ENCODE peak calls at places on chromosome 17, in six cellular contexts. G is Panc1; K is CD8-positive, alpha-beta memory T cell; T is prostate gland; A is thoracic aorta; B is OCI-LY7. P is an unnamed sample.

GRCh38 chr17:31511583-31511982 is 120.1 kb downstream of the RAB11FIP4 start:
- DNase-seq in A (no peak), T (no peak), K (no peak), B (no peak), G (no peak), P (no peak)

GRCh38 chr17:61816538-61816937 is 46.8 kb downstream of the BRIP1 start:
- DNase-seq in A (no peak), B (peak; percentile 22), T (no peak), K (no peak), G (no peak), P (no peak)

GRCh38 chr17:6461792-6462524 is 17.7 kb downstream of the PIMREG start:
- DNase-seq in T (no peak), G (no peak), A (no peak), K (no peak), B (no peak), P (no peak)

GRCh38 chr17:12554251-12554650 is 111.4 kb upstream of the MYOCD start:
- DNase-seq in T (no peak), B (no peak), G (no peak), K (no peak), A (no peak), P (no peak)

GRCh38 chr17:74444406-74444805 is 12.5 kb downstream of the GPRC5C start:
- DNase-seq in G (no peak), K (no peak), A (no peak), B (no peak), T (no peak), P (no peak)

GRCh38 chr17:4920351-4921048 is 11.6 kb upstream of the GP1BA start:
- DNase-seq in T (no peak), G (no peak), A (no peak), K (no peak), B (no peak), P (no peak)

GRCh38 chr17:18326572-18326971 is 11.5 kb downstream of the SMCR8 start:
- DNase-seq in A (no peak), B (no peak), K (no peak), G (no peak), T (no peak), P (peak; percentile 5)

GRCh38 chr17:29107933-29108805 is 65.2 kb downstream of the PIPOX start:
- DNase-seq in B (no peak), A (no peak), K (no peak), G (no peak), T (no peak), P (peak; percentile 93)

GRCh38 chr17:35053204-35053603 is 10.3 kb downstream of the RFFL start:
- DNase-seq in A (no peak), T (no peak), G (no peak), K (no peak), B (no peak), P (no peak)

GRCh38 chr17:47281246-47281645 is 27.6 kb downstream of the ITGB3 start:
- DNase-seq in A (no peak), T (no peak), K (no peak), G (no peak), B (no peak), P (no peak)

GRCh38 chr17:64061157-64061898 is 40.9 kb upstream of the ICAM2 start:
- DNase-seq in A (no peak), G (no peak), T (no peak), B (no peak), K (no peak), P (peak; percentile 72)

GRCh38 chr17:79294459-79295071 is 219.9 kb downstream of the ENGASE start:
- DNase-seq in G (no peak), B (peak; percentile 31), K (peak; percentile 12), T (peak; percentile 35), A (no peak), P (peak; percentile 35)

GRCh38 chr17:44384281-44384822 is 5.1 kb downstream of the ITGA2B start:
- DNase-seq in K (no peak), T (no peak), G (no peak), B (no peak), A (no peak), P (no peak)

GRCh38 chr17:50807014-50807413 is 28.4 kb upstream of the WFIKKN2 start:
- DNase-seq in T (no peak), G (no peak), A (no peak), K (no peak), B (no peak), P (no peak)

GRCh38 chr17:64410750-64411490 is 20.3 kb upstream of the PECAM1 start:
- DNase-seq in A (no peak), K (no peak), B (no peak), T (no peak), G (no peak), P (peak; percentile 41)

GRCh38 chr17:58710948-58711552 is 18.6 kb downstream of the RAD51C start:
- DNase-seq in A (no peak), T (peak; percentile 44), G (peak; percentile 15), B (peak; percentile 70), K (no peak), P (no peak)

GRCh38 chr17:82858376-82859126 is 18.7 kb upstream of the ZNF750 start:
- DNase-seq in B (no peak), T (peak; percentile 89), A (no peak), G (no peak), K (peak; percentile 31), P (peak; percentile 93)

GRCh38 chr17:10604521-10604920 is 52.6 kb downstream of the MYH3 start:
- DNase-seq in G (no peak), A (no peak), K (no peak), B (no peak), T (no peak), P (no peak)

GRCh38 chr17:58991718-58992331 is 114.9 kb downstream of the TRIM37 start:
- DNase-seq in A (no peak), G (no peak), T (no peak), B (no peak), K (no peak), P (no peak)

GRCh38 chr17:3048727-3049471 is 14.5 kb downstream of the OR1D5 start:
- DNase-seq in G (peak; percentile 93), K (peak; percentile 82), T (peak; percentile 97), A (peak; percentile 84), B (peak; percentile 99), P (peak; percentile 94)

GRCh38 chr17:38628441-38628840 is 22.7 kb upstream of the SRCIN1 start:
- DNase-seq in A (no peak), B (peak; percentile 22), G (no peak), T (no peak), K (no peak), P (no peak)

GRCh38 chr17:58641937-58642336 is 49.9 kb downstream of the TEX14 start:
- DNase-seq in T (no peak), K (no peak), A (no peak), B (no peak), G (no peak), P (no peak)

GRCh38 chr17:65586899-65587298 is 25.5 kb upstream of the AXIN2 start:
- DNase-seq in B (no peak), K (no peak), G (no peak), T (no peak), A (no peak), P (no peak)

GRCh38 chr17:65584604-65585521 is 23.4 kb upstream of the AXIN2 start:
- DNase-seq in G (no peak), T (no peak), B (no peak), A (no peak), K (no peak), P (no peak)

GRCh38 chr17:65587602-65588193 is 26.2 kb upstream of the AXIN2 start:
- DNase-seq in B (no peak), A (no peak), G (no peak), T (no peak), K (no peak), P (no peak)

GRCh38 chr17:65589321-65589720 is 27.9 kb upstream of the AXIN2 start:
- DNase-seq in A (no peak), B (no peak), G (no peak), T (no peak), K (no peak), P (no peak)

DNA sequence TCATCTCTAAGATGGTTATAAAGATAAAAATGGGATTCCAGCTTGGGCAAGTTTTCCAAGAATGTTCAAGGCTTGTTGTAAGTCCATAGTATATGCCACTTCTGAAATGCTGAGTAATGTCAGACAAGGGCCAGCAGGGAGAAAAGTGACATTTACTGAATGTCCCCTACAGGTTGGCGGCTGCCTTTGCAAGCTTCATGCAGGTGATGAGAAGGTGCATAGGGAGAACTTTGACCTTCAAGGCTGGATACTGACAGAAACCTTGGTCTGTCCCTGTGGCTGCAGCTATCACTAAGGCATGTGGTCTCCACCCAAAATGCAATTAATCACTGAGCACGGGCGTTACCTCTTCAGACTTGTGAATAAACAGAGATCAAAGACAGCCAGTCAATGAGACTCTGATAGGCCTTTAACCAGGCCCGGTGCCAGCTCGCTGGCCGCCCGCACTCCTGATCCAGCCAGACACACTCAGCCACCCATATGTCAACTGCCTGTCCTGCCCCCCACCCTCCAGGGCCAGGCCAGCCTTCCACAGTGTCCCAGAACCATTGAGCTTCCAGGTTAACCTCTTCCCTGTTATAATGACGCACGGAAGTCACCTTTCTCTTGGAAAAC is 26.9 kb upstream of the AXIN2 start:
- DNase-seq in T (peak; percentile 44), A (no peak), G (no peak), B (peak; percentile 9), K (no peak), P (peak; percentile 57)
- H3K4me1 ChIP-seq in T (no peaks in the 10 kb centered on the region), A (peaks cover 9% of the 10 kb centered on the region), G (no peaks in the 10 kb centered on the region), B (no peaks in the 10 kb centered on the region), K (peaks cover 43% of the 10 kb centered on the region), P (peaks cover 28% of the 10 kb centered on the region)

GRCh38 chr17:36183001-36183810 is 6.8 kb upstream of the TBC1D3B start:
- DNase-seq in G (no peak), T (peak; percentile 64), A (no peak), K (no peak), B (no peak), P (peak; percentile 28)
- H3K4me1 ChIP-seq in G (no peaks in the 10 kb centered on the region), T (peaks cover 9% of the 10 kb centered on the region), A (peaks cover 5% of the 10 kb centered on the region), K (peaks cover 10% of the 10 kb centered on the region), B (no peaks in the 10 kb centered on the region), P (no peaks in the 10 kb centered on the region)

DNA sequence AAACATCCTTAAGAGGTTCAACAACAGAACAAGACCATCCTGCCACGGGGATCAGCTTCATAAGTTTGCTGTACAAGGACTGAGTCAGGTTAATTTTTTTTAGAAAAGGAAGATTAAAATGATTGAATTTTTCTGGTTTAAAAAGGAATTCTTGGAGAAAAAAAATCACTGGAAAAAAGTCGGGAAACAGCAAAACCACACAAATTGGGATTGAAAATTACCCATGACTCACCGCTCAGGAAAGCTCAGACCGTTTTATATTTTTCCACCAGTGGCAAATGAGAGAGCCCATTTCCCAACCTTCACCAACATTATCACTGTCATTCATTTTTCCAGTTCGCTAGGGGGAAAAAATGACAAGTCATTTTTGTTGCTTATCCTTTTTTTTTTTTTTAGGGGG is 46.6 kb downstream of the MRM3 start:
- DNase-seq in B (no peak), T (no peak), A (no peak), K (no peak), G (no peak), P (no peak)
- H3K4me1 ChIP-seq in B (no peaks in the 10 kb centered on the region), T (no peaks in the 10 kb centered on the region), A (no peaks in the 10 kb centered on the region), K (no peaks in the 10 kb centered on the region), G (no peaks in the 10 kb centered on the region), P (no peaks in the 10 kb centered on the region)

DNA sequence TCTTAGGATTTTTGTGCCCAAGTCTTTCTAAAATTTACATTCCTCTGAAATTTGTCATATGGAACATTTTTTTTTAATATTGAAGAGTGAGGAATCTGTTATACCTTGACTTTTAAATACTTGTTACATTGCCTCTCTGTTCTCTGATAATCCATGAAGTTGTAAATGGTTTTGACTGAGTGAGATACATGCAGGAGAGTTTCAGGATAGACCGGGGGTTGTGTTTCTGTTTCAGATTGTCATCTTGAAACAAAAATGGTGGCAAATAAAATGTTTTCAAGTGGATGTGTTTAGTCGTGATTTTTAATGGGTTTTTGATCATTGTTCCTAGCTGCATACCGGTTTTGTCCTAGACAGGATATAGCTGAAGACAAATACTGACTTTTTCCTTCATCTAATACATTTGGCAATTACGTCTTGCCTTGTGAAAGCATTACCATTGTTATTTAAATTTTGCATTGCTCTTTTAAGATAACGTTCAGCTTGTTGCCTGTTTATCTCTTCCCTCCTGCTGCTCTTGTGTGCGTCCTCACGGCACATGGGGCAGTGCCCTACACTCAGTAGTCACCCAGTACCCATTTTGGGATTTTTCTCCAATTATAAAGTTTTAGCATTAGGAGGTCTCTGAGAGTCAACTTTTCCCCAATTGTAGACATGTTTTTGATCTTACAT is 169.7 kb downstream of the MSI2 start:
- DNase-seq in A (no peak), T (no peak), G (no peak), B (no peak), K (no peak), P (no peak)
- H3K4me1 ChIP-seq in A (peaks cover 6% of the 10 kb centered on the region), T (peaks cover 5% of the 10 kb centered on the region), G (no peaks in the 10 kb centered on the region), B (peaks cover 23% of the 10 kb centered on the region), K (no peaks in the 10 kb centered on the region), P (peaks cover 8% of the 10 kb centered on the region)

P was measured in PC-9.